ENCODE peak calls at places on chromosomes 4 and X, in six cellular contexts. One of them, this sample, is unnamed.

GRCh38 chr4:53522334-53522733 is 69.0 kb downstream of the LNX1 start:
- ATAC-seq in DND-41: no peak
- ATAC-seq in left lobe of liver: no peak
- ATAC-seq in PC-3: peak
- ATAC-seq in stimulated activated naive CD8-positive, alpha-beta T cell treated with anti-CD3 and anti-CD28 coated beads, Interleukin-15, Interleukin-2, amounts not matched to agents 100 U/mL and 50 U/mL, for 24 hours: no peak
- ATAC-seq in activated CD8-positive, alpha-beta memory T cell treated with anti-CD3 and anti-CD28 coated beads, Interleukin-2, amount 10 ng/mL, durations not matched to agents 7 days and 5 days: no peak
- ATAC-seq in this sample: no peak

GRCh38 chr4:185608223-185608622 is 72.9 kb upstream of the PDLIM3 start:
- ATAC-seq in left lobe of liver: peak
- ATAC-seq in activated CD8-positive, alpha-beta memory T cell treated with anti-CD3 and anti-CD28 coated beads, Interleukin-2, amount 10 ng/mL, durations not matched to agents 7 days and 5 days: no peak
- ATAC-seq in DND-41: no peak
- ATAC-seq in PC-3: no peak
- ATAC-seq in stimulated activated naive CD8-positive, alpha-beta T cell treated with anti-CD3 and anti-CD28 coated beads, Interleukin-15, Interleukin-2, amounts not matched to agents 100 U/mL and 50 U/mL, for 24 hours: no peak
- ATAC-seq in this sample: no peak

GRCh38 chr4:13483142-13484044 is 747 bp downstream of the RAB28 start:
- ATAC-seq in activated CD8-positive, alpha-beta memory T cell treated with anti-CD3 and anti-CD28 coated beads, Interleukin-2, amount 10 ng/mL, durations not matched to agents 7 days and 5 days: no peak
- ATAC-seq in PC-3: peak
- ATAC-seq in DND-41: peak
- ATAC-seq in left lobe of liver: peak
- ATAC-seq in stimulated activated naive CD8-positive, alpha-beta T cell treated with anti-CD3 and anti-CD28 coated beads, Interleukin-15, Interleukin-2, amounts not matched to agents 100 U/mL and 50 U/mL, for 24 hours: no peak
- ATAC-seq in this sample: no peak

GRCh38 chr4:100340534-100341364 is 150.5 kb upstream of the DDIT4L start:
- ATAC-seq in activated CD8-positive, alpha-beta memory T cell treated with anti-CD3 and anti-CD28 coated beads, Interleukin-2, amount 10 ng/mL, durations not matched to agents 7 days and 5 days: no peak
- ATAC-seq in stimulated activated naive CD8-positive, alpha-beta T cell treated with anti-CD3 and anti-CD28 coated beads, Interleukin-15, Interleukin-2, amounts not matched to agents 100 U/mL and 50 U/mL, for 24 hours: no peak
- ATAC-seq in PC-3: no peak
- ATAC-seq in DND-41: no peak
- ATAC-seq in left lobe of liver: no peak
- ATAC-seq in this sample: no peak

GRCh38 chr4:174764105-174764729 is 64.8 kb downstream of the GLRA3 start:
- ATAC-seq in left lobe of liver: peak
- ATAC-seq in PC-3: peak
- ATAC-seq in activated CD8-positive, alpha-beta memory T cell treated with anti-CD3 and anti-CD28 coated beads, Interleukin-2, amount 10 ng/mL, durations not matched to agents 7 days and 5 days: no peak
- ATAC-seq in DND-41: peak
- ATAC-seq in stimulated activated naive CD8-positive, alpha-beta T cell treated with anti-CD3 and anti-CD28 coated beads, Interleukin-15, Interleukin-2, amounts not matched to agents 100 U/mL and 50 U/mL, for 24 hours: no peak
- ATAC-seq in this sample: no peak

GRCh38 chr4:103018391-103019318 is 850 bp downstream of the SLC9B1 start:
- ATAC-seq in left lobe of liver: peak
- ATAC-seq in stimulated activated naive CD8-positive, alpha-beta T cell treated with anti-CD3 and anti-CD28 coated beads, Interleukin-15, Interleukin-2, amounts not matched to agents 100 U/mL and 50 U/mL, for 24 hours: no peak
- ATAC-seq in DND-41: no peak
- ATAC-seq in activated CD8-positive, alpha-beta memory T cell treated with anti-CD3 and anti-CD28 coated beads, Interleukin-2, amount 10 ng/mL, durations not matched to agents 7 days and 5 days: no peak
- ATAC-seq in PC-3: peak
- ATAC-seq in this sample: no peak

GRCh38 chr4:173747537-173748257 is 217.7 kb upstream of the HAND2 start:
- ATAC-seq in stimulated activated naive CD8-positive, alpha-beta T cell treated with anti-CD3 and anti-CD28 coated beads, Interleukin-15, Interleukin-2, amounts not matched to agents 100 U/mL and 50 U/mL, for 24 hours: no peak
- ATAC-seq in activated CD8-positive, alpha-beta memory T cell treated with anti-CD3 and anti-CD28 coated beads, Interleukin-2, amount 10 ng/mL, durations not matched to agents 7 days and 5 days: no peak
- ATAC-seq in PC-3: no peak
- ATAC-seq in DND-41: no peak
- ATAC-seq in left lobe of liver: no peak
- ATAC-seq in this sample: no peak

GRCh38 chr4:5770051-5770450 is 59.0 kb downstream of the EVC start:
- ATAC-seq in activated CD8-positive, alpha-beta memory T cell treated with anti-CD3 and anti-CD28 coated beads, Interleukin-2, amount 10 ng/mL, durations not matched to agents 7 days and 5 days: no peak
- ATAC-seq in DND-41: no peak
- ATAC-seq in PC-3: no peak
- ATAC-seq in left lobe of liver: no peak
- ATAC-seq in stimulated activated naive CD8-positive, alpha-beta T cell treated with anti-CD3 and anti-CD28 coated beads, Interleukin-15, Interleukin-2, amounts not matched to agents 100 U/mL and 50 U/mL, for 24 hours: no peak
- ATAC-seq in this sample: no peak

GRCh38 chrX:1041051-1041450 is 171.4 kb downstream of the CRLF2 start:
- ATAC-seq in DND-41: no peak
- ATAC-seq in activated CD8-positive, alpha-beta memory T cell treated with anti-CD3 and anti-CD28 coated beads, Interleukin-2, amount 10 ng/mL, durations not matched to agents 7 days and 5 days: no peak
- ATAC-seq in left lobe of liver: no peak
- ATAC-seq in stimulated activated naive CD8-positive, alpha-beta T cell treated with anti-CD3 and anti-CD28 coated beads, Interleukin-15, Interleukin-2, amounts not matched to agents 100 U/mL and 50 U/mL, for 24 hours: no peak
- ATAC-seq in PC-3: no peak
- ATAC-seq in this sample: no peak

GRCh38 chr4:186258216-186258811 is 7.7 kb upstream of the F11 start:
- ATAC-seq in left lobe of liver: peak
- ATAC-seq in DND-41: no peak
- ATAC-seq in PC-3: no peak
- ATAC-seq in activated CD8-positive, alpha-beta memory T cell treated with anti-CD3 and anti-CD28 coated beads, Interleukin-2, amount 10 ng/mL, durations not matched to agents 7 days and 5 days: no peak
- ATAC-seq in stimulated activated naive CD8-positive, alpha-beta T cell treated with anti-CD3 and anti-CD28 coated beads, Interleukin-15, Interleukin-2, amounts not matched to agents 100 U/mL and 50 U/mL, for 24 hours: no peak
- ATAC-seq in this sample: no peak

GRCh38 chr4:3293410-3294391 is 880 bp downstream of the RGS12 start:
- ATAC-seq in DND-41: peak
- ATAC-seq in activated CD8-positive, alpha-beta memory T cell treated with anti-CD3 and anti-CD28 coated beads, Interleukin-2, amount 10 ng/mL, durations not matched to agents 7 days and 5 days: no peak
- ATAC-seq in PC-3: peak
- ATAC-seq in left lobe of liver: no peak
- ATAC-seq in stimulated activated naive CD8-positive, alpha-beta T cell treated with anti-CD3 and anti-CD28 coated beads, Interleukin-15, Interleukin-2, amounts not matched to agents 100 U/mL and 50 U/mL, for 24 hours: peak
- ATAC-seq in this sample: no peak

GRCh38 chrX:71540801-71541545 is 8.1 kb downstream of the OGT start:
- ATAC-seq in DND-41: peak
- ATAC-seq in PC-3: no peak
- ATAC-seq in stimulated activated naive CD8-positive, alpha-beta T cell treated with anti-CD3 and anti-CD28 coated beads, Interleukin-15, Interleukin-2, amounts not matched to agents 100 U/mL and 50 U/mL, for 24 hours: peak
- ATAC-seq in activated CD8-positive, alpha-beta memory T cell treated with anti-CD3 and anti-CD28 coated beads, Interleukin-2, amount 10 ng/mL, durations not matched to agents 7 days and 5 days: peak
- ATAC-seq in left lobe of liver: no peak
- ATAC-seq in this sample: peak

GRCh38 chr4:71066737-71067716 is 73.6 kb downstream of the DCK start:
- ATAC-seq in activated CD8-positive, alpha-beta memory T cell treated with anti-CD3 and anti-CD28 coated beads, Interleukin-2, amount 10 ng/mL, durations not matched to agents 7 days and 5 days: no peak
- ATAC-seq in left lobe of liver: peak
- ATAC-seq in stimulated activated naive CD8-positive, alpha-beta T cell treated with anti-CD3 and anti-CD28 coated beads, Interleukin-15, Interleukin-2, amounts not matched to agents 100 U/mL and 50 U/mL, for 24 hours: no peak
- ATAC-seq in DND-41: no peak
- ATAC-seq in PC-3: no peak
- ATAC-seq in this sample: no peak